ENCODE peak calls at places on chromosomes 11 and 22, in seven cellular contexts. R is GM10248, H is AG10803, I is lower lobe of right lung, Z is heart right ventricle, P is pancreas, O is foreskin keratinocyte. U is an unnamed sample.

GRCh38 chr11:59767212-59767611 is 12.0 kb downstream of the STX3 start:
- DNase-seq in R (no peak), Z (no peak), H (no peak), O (no peak), P (no peak), I (no peak), U (no peak)

GRCh38 chr22:43243275-43243768 is 56.4 kb upstream of the TTLL12 start:
- DNase-seq in H (no peak), Z (no peak), I (no peak), R (no peak), P (no peak), O (no peak), U (no peak)

GRCh38 chr11:44397586-44398178 is 87.7 kb upstream of the ALX4 start:
- DNase-seq in Z (no peak), P (no peak), R (no peak), H (no peak), I (no peak), O (no peak), U (no peak)

GRCh38 chr11:62573006-62573591 is 592 bp downstream of the EEF1G start:
- DNase-seq in O (no peak), H (no peak), Z (no peak), P (no peak), R (no peak), I (no peak), U (no peak)

GRCh38 chr11:117822031-117822521 is 2.5 kb downstream of the FXYD2 start:
- DNase-seq in P (no peak), H (no peak), I (no peak), R (peak), O (no peak), Z (peak), U (no peak)

GRCh38 chr11:44600739-44601416 is 35.4 kb downstream of the CD82 start:
- DNase-seq in O (peak), I (no peak), P (no peak), R (no peak), Z (peak), H (peak), U (no peak)

GRCh38 chr11:10436733-10437132 is 18.3 kb upstream of the AMPD3 start:
- DNase-seq in H (no peak), R (no peak), P (no peak), O (no peak), Z (no peak), I (no peak), U (no peak)

GRCh38 chr22:35809816-35810215 is 92.1 kb downstream of the APOL5 start:
- DNase-seq in I (no peak), P (no peak), Z (no peak), O (no peak), R (no peak), H (no peak), U (no peak)

GRCh38 chr11:61899146-61899841 is 7.9 kb upstream of the FADS3 start:
- DNase-seq in O (peak), Z (peak), H (peak), I (peak), R (peak), P (peak), U (peak)

GRCh38 chr11:8361664-8362210 is 98.1 kb upstream of the LMO1 start:
- DNase-seq in Z (no peak), O (no peak), I (no peak), R (no peak), P (no peak), H (no peak), U (no peak)

GRCh38 chr22:43462701-43463100 is 50.9 kb downstream of the MPPED1 start:
- DNase-seq in P (no peak), Z (no peak), H (no peak), I (no peak), R (no peak), O (no peak), U (no peak)

GRCh38 chr11:119368121-119369034 is 13.1 kb downstream of the USP2 start:
- DNase-seq in P (peak), I (no peak), O (peak), R (no peak), H (no peak), Z (peak), U (no peak)

GRCh38 chr11:64687204-64687603 is 35.8 kb downstream of the NRXN2 start:
- DNase-seq in P (peak), Z (peak), O (no peak), R (no peak), H (no peak), I (no peak), U (no peak)

GRCh38 chr11:27726981-27727380 is 26.7 kb upstream of the BDNF start:
- DNase-seq in H (no peak), R (no peak), Z (no peak), P (no peak), O (no peak), I (no peak), U (no peak)

GRCh38 chr11:32985600-32985999 is 30.1 kb upstream of the DEPDC7 start:
- DNase-seq in O (no peak), H (no peak), Z (no peak), R (no peak), P (no peak), I (no peak), U (no peak)

GRCh38 chr22:48567213-48567975 is 1260.3 kb downstream of the BRD1 start:
- DNase-seq in I (peak), P (peak), Z (no peak), R (no peak), H (peak), O (no peak), U (no peak)

GRCh38 chr11:16603890-16604783 is 134.3 kb upstream of the C11orf58 start:
- DNase-seq in I (peak), O (peak), Z (peak), P (peak), H (no peak), R (peak), U (no peak)

GRCh38 chr11:44775366-44776356 is 48.9 kb downstream of the TSPAN18 start:
- DNase-seq in H (peak), I (no peak), P (no peak), O (peak), Z (peak), R (peak), U (peak)

GRCh38 chr11:68025047-68025446 is 5.4 kb upstream of the NDUFS8 start:
- DNase-seq in H (no peak), P (peak), I (no peak), R (no peak), Z (no peak), O (no peak), U (no peak)

GRCh38 chr11:18522388-18522787 is 4.4 kb downstream of the TSG101 start:
- DNase-seq in Z (no peak), R (no peak), P (no peak), H (peak), O (no peak), I (no peak), U (no peak)

GRCh38 chr11:108498816-108499408 is 728 bp upstream of the POGLUT3 start:
- DNase-seq in P (no peak), I (no peak), O (no peak), H (no peak), R (no peak), Z (no peak), U (no peak)

GRCh38 chr22:42994917-42995562 is 19.9 kb downstream of the PACSIN2 start:
- DNase-seq in O (peak), Z (no peak), H (peak), P (no peak), R (peak), I (peak), U (no peak)

GRCh38 chr11:68297812-68298658 is 14.4 kb upstream of the LRP5 start:
- DNase-seq in O (peak), I (peak), P (peak), Z (peak), R (peak), H (peak), U (peak)

GRCh38 chr11:108483163-108483562 is 15.0 kb downstream of the POGLUT3 start:
- DNase-seq in P (no peak), H (no peak), R (no peak), Z (no peak), O (peak), I (no peak), U (no peak)

GRCh38 chr11:62879554-62879953 is 1.1 kb upstream of the SLC3A2 start:
- DNase-seq in Z (no peak), P (no peak), H (no peak), R (no peak), I (no peak), O (no peak), U (no peak)

GRCh38 chr22:44571566-44572413 is 73.8 kb upstream of the RTL6 start:
- DNase-seq in I (no peak), H (no peak), O (no peak), Z (no peak), R (no peak), P (no peak), U (no peak)

GRCh38 chr22:44570476-44571445 is 72.7 kb upstream of the RTL6 start:
- DNase-seq in H (no peak), O (no peak), P (no peak), R (no peak), Z (no peak), I (peak), U (no peak)

GRCh38 chr22:44566911-44567310 is 68.9 kb upstream of the RTL6 start:
- DNase-seq in P (no peak), Z (no peak), R (no peak), I (no peak), H (no peak), O (no peak), U (peak)

GRCh38 chr22:44569516-44569915 is 71.5 kb upstream of the RTL6 start:
- DNase-seq in R (no peak), H (no peak), I (peak), P (no peak), O (no peak), Z (no peak), U (no peak)

GRCh38 chr22:44567846-44568493 is 69.9 kb upstream of the RTL6 start:
- DNase-seq in H (peak), O (no peak), I (peak), P (no peak), R (no peak), Z (no peak), U (peak)
- TF ChIP-seq CTCF in H (peak), O (peak), I (peak), P (peak), R (peak), Z (peak), U (peak)

GRCh38 chr11:132579686-132580085 is 952.6 kb downstream of the OPCML start:
- DNase-seq in O (no peak), I (no peak), R (no peak), H (no peak), P (no peak), Z (no peak), U (no peak)

DNA sequence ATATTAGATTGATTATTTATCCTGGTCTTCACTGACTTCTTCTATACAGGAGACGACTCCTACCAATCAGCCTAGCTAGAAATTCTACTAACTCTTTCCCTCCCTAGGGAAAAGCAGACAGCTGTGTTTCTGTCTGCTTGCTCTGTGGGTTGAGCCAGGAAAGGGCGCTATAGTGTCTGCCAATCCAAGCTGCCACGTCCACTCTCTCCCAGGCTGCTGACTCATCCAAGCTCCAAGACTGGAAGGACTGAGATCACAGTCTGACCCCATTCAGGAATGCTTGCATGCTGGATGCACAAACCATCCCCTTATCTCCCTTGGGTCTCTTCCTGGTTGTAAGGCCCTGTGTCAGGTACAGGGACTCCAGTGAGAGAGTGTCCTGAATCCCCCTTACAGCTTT is 955.6 kb downstream of the OPCML start:
- DNase-seq in Z (no peak), H (peak), I (no peak), R (no peak), O (peak), P (no peak), U (no peak)
- TF ChIP-seq CTCF in Z (no peak), H (peak), I (no peak), R (no peak), O (no peak), P (no peak), U (no peak)

GRCh38 chr22:49800408-49801238 is 27.1 kb downstream of the BRD1 start:
- DNase-seq in H (no peak), P (peak), R (no peak), Z (no peak), O (no peak), I (no peak), U (no peak)
- TF ChIP-seq CTCF in H (no peak), P (no peak), R (no peak), Z (peak), O (no peak), I (no peak), U (no peak)

DNA sequence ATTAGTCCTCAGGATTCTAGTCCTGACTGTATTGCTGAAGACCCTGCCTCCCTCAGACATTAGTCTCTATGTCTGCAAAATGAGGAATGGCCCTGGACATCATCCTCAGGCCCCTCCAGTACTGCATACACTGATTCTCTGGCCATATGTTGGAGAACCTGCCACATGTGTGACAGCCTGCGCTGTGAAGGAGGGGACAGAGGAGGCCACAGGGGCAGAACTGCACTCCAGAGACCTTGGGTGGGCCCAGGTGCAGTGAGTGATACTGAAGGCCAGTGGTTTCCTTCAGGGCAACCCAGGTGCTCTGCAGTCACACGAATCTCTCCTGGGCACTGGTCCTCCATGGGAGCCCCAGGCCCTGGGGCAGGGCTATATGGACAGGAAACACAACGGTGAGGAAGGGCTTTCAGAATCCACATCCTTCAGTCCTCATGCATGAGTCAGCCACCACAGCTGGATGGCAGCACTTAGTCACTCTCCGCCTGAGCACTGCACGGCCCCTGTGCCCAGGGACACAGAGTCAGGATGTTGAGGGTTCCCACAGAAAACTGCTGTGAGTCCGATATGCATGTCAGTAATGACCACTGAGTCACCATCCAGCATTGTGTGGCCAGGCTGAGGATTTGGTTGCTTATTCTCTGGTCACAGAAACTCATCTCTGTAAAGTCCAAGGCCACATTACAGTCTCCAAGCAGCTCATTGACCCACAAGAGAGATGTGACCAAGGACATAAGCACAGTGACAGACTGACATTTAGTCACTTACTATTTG is 39.7 kb downstream of the ME3 start:
- DNase-seq in P (no peak), I (no peak), O (peak), Z (no peak), H (peak), R (no peak), U (no peak)
- TF ChIP-seq CTCF in P (no peak), I (peak), O (peak), Z (peak), H (peak), R (no peak), U (no peak)

GRCh38 chr11:87460269-87460668 is 422.5 kb downstream of the TMEM135 start:
- DNase-seq in I (no peak), Z (no peak), R (no peak), O (no peak), H (no peak), P (no peak), U (no peak)

GRCh38 chr11:87466228-87466627 is 428.5 kb downstream of the TMEM135 start:
- DNase-seq in I (no peak), O (no peak), Z (no peak), R (no peak), P (no peak), H (peak), U (no peak)

GRCh38 chr11:87460842-87461637 is 423.3 kb downstream of the TMEM135 start:
- DNase-seq in I (no peak), R (no peak), O (no peak), P (no peak), H (no peak), Z (no peak), U (no peak)

GRCh38 chr11:87462171-87462570 is 424.4 kb downstream of the TMEM135 start:
- DNase-seq in P (no peak), O (no peak), H (no peak), I (no peak), R (no peak), Z (no peak), U (no peak)

DNA sequence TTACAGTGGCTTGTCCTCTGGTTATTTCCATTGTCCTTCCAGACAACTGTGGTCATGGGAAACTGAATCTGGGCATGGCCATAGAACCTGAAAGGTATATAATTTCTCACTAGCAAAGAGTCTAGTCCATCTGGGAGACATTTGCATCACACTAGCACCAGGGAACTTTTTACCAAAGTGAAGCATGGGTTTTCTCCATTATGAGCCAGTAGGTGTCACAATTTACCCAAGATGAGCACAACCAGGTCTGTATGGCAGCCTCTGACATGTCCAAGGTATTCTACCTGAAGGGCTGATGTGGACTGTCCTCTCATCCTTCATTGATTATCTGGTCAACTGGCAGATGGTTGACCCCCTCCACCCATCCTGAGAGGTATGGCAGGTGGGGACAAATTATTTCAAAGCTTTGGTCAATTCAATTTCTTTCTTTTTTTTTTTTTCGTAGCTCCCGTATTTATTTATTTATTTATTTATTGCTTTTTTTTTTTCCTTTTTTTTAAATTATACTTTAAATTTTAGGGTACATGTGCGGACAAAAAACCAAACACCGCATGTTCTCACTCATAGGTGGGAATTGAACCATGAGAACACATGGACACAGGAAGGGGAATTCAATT is 425.9 kb downstream of the TMEM135 start:
- DNase-seq in O (peak), I (no peak), R (no peak), H (peak), P (no peak), Z (no peak), U (no peak)
- TF ChIP-seq CTCF in O (peak), I (no peak), R (peak), H (peak), P (no peak), Z (no peak), U (no peak)

GRCh38 chr11:132334769-132335280 is 964.4 kb downstream of the NTM start:
- DNase-seq in P (no peak), I (no peak), H (no peak), O (no peak), Z (no peak), R (no peak), U (no peak)
- TF ChIP-seq CTCF in P (no peak), I (no peak), H (no peak), O (no peak), Z (no peak), R (no peak), U (no peak)

GRCh38 chr11:15280393-15280792 is 165.7 kb downstream of the INSC start:
- DNase-seq in O (no peak), R (no peak), Z (no peak), P (no peak), I (no peak), H (no peak), U (no peak)

GRCh38 chr11:15275141-15275540 is 160.4 kb downstream of the INSC start:
- DNase-seq in O (no peak), P (no peak), I (no peak), H (no peak), Z (no peak), R (no peak), U (no peak)

GRCh38 chr11:15278129-15278528 is 163.4 kb downstream of the INSC start:
- DNase-seq in I (no peak), O (no peak), H (peak), R (no peak), Z (no peak), P (no peak), U (no peak)

DNA sequence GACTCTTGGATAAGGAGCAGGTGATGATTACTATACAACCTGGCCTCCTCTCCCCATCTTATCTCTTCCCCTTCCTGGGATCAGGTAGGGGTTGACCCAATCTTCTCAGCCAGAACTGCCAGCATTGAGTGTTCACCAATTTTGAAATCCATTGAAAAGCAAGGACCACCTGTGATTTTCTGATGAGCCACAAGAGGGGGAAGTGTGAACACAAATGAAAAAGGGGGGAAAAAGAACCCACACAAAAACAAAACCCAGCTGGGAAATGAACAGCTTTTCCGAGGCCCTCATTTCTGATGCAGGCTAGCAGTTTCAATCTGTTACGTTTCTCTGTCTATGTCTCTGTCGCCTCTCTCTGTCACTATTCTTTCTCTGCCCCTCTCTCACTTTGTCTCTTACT is 161.9 kb downstream of the INSC start:
- DNase-seq in P (no peak), I (no peak), R (no peak), O (no peak), H (no peak), Z (no peak), U (no peak)
- TF ChIP-seq CTCF in P (no peak), I (no peak), R (peak), O (peak), H (peak), Z (peak), U (no peak)